ENCODE peak calls at places on chromosomes 13 and 19, in six cellular contexts. H is fibroblast of pulmonary artery, U is upper lobe of left lung, P is A549, I is fibroblast of the aortic adventitia, M is heart right ventricle. X is an unnamed sample.

GRCh38 chr13:31074750-31075149 is 87.0 kb downstream of the HSPH1 start:
- DNase-seq in P (no peak), M (no peak), U (no peak), I (no peak), H (no peak), X (no peak)

GRCh38 chr19:54928299-54928698 is 19.0 kb downstream of the NLRP7 start:
- DNase-seq in I (no peak), P (no peak), H (no peak), M (no peak), U (no peak), X (no peak)

GRCh38 chr13:70623260-70623659 is 515.0 kb upstream of the KLHL1 start:
- DNase-seq in I (no peak), M (no peak), H (peak), U (no peak), P (no peak), X (no peak)

GRCh38 chr19:13099073-13099999 is 3.3 kb downstream of the LYL1 start:
- DNase-seq in P (no peak), M (peak), U (peak), H (peak), I (no peak), X (peak)

GRCh38 chr19:38047048-38047435 is 140.0 kb downstream of the SIPA1L3 start:
- DNase-seq in M (no peak), U (no peak), H (peak), P (no peak), I (no peak), X (no peak)

GRCh38 chr13:106919638-106920037 is 351.7 kb upstream of the ARGLU1 start:
- DNase-seq in H (peak), M (peak), P (no peak), U (peak), I (no peak), X (no peak)

GRCh38 chr13:98798849-98799645 is 46.6 kb upstream of the SLC15A1 start:
- DNase-seq in U (no peak), M (no peak), H (peak), I (peak), P (no peak), X (no peak)

GRCh38 chr13:74246398-74246975 is 112.3 kb upstream of the KLF12 start:
- DNase-seq in M (no peak), U (no peak), H (peak), I (peak), P (no peak), X (no peak)

GRCh38 chr19:30353394-30353793 is 18.8 kb upstream of the ZNF536 start:
- DNase-seq in H (no peak), M (no peak), U (peak), P (no peak), I (no peak), X (no peak)

GRCh38 chr13:24894277-24894971 is 130.5 kb downstream of the RNF17 start:
- DNase-seq in P (no peak), H (no peak), M (no peak), U (no peak), I (no peak), X (no peak)

GRCh38 chr13:80342541-80343371 is 1.8 kb upstream of the SPRY2 start:
- DNase-seq in H (peak), U (peak), M (peak), P (no peak), I (peak), X (peak)

GRCh38 chr13:112721198-112722104 is 31.6 kb downstream of the ATP11A start:
- DNase-seq in P (no peak), M (no peak), I (no peak), U (no peak), H (no peak), X (no peak)

GRCh38 chr19:14563989-14564650 is 7.7 kb downstream of the NDUFB7 start:
- DNase-seq in H (no peak), M (peak), I (no peak), P (peak), U (no peak), X (no peak)

GRCh38 chr13:39326471-39326870 is 276.5 kb downstream of the LHFPL6 start:
- DNase-seq in H (peak), P (no peak), I (no peak), U (no peak), M (no peak), X (no peak)

GRCh38 chr19:43526884-43527859 is at the start of gene ETHE1:
- DNase-seq in M (peak), H (peak), I (peak), P (peak), U (peak), X (peak)

GRCh38 chr19:48330012-48330681 is 4.8 kb downstream of the EMP3 start:
- DNase-seq in I (no peak), H (no peak), U (peak), P (no peak), M (peak), X (peak)
- TF ChIP-seq CTCF in I (no peak), H (no peak), U (peak), P (no peak), M (no peak), X (no peak)

DNA sequence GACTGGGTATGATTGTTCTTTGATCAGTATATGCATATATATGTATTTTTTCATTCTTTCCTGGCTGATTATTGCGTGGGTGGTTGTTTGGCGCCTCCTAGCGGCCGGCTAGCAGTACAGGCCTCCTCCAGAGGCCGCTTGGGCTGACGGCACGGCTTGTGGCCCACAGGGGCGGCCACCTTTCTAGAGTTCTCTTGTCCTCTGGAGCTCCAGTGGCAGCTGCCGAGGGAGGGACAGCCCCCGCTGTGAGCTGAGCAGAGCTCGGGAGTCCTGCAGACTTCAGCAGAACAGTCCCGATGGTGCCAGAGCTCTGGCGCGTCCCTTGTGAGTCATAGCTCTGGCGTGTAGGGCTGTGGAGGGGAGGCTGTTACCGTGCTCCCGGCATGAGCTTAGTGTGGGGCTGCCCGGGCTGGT is 22.5 kb upstream of the ZNF429 start:
- DNase-seq in P (no peak), M (peak), U (peak), I (peak), H (peak), X (peak)
- TF ChIP-seq CTCF in P (no peak), M (peak), U (peak), I (peak), H (peak), X (peak)

GRCh38 chr13:51805313-51805712 is 1.4 kb upstream of the DHRS12 start:
- DNase-seq in I (no peak), U (no peak), M (no peak), P (no peak), H (no peak), X (no peak)

GRCh38 chr13:51803018-51803417 is 945 bp downstream of the DHRS12 start:
- DNase-seq in M (no peak), I (no peak), H (no peak), U (no peak), P (no peak), X (no peak)

GRCh38 chr13:51804295-51805172 is 571 bp upstream of the DHRS12 start:
- DNase-seq in I (no peak), U (no peak), H (no peak), P (no peak), M (no peak), X (no peak)

GRCh38 chr13:51802601-51803000 is 1.4 kb downstream of the DHRS12 start:
- DNase-seq in U (no peak), H (no peak), I (no peak), M (no peak), P (no peak), X (no peak)

DNA sequence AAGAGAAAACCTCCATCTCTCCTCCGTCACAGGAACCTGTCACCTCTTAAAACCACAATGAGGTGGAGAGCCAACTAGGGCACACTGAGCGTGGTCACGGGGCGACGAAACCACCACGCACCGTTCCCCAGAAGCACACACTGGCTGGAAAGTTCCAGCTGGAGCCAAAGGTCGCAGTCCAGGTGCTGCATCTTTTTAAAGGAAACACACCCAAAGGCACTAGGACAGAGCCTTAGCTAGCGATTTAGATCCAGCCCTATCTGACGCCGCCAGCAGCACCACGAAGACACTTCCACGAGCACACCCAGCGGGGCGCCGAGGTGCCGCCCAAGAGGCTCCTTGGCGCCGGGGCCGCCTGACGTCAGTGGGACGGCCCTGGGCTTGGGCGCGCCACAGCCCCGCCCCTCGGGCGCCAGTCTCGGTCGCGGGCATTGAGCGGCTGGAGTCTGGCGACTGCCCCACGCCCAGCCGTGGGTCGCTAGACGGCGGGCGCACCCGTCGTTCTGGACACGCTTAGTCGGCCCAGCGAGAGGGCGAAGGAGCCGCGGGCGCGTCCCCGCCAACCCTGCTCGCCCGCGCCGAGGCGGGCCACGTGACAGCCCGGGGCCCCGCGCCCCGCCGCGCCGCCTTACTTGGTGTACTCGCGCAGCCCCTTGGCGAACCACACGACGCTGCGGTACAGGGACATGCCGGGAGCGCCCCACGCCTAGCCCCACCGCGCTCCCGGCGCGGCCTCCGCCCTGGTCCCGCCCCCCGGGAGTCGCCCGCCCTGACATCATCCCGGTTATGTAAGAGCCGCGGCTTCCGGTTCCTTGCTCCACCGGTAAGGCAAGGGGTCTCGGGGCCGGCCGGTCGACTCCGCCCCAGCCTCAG is at the start of gene DHRS12:
- DNase-seq in P (peak), M (peak), U (peak), I (peak), H (peak), X (peak)
- TF ChIP-seq CTCF in P (no peak), M (no peak), U (peak), I (no peak), H (no peak), X (no peak)

DNA sequence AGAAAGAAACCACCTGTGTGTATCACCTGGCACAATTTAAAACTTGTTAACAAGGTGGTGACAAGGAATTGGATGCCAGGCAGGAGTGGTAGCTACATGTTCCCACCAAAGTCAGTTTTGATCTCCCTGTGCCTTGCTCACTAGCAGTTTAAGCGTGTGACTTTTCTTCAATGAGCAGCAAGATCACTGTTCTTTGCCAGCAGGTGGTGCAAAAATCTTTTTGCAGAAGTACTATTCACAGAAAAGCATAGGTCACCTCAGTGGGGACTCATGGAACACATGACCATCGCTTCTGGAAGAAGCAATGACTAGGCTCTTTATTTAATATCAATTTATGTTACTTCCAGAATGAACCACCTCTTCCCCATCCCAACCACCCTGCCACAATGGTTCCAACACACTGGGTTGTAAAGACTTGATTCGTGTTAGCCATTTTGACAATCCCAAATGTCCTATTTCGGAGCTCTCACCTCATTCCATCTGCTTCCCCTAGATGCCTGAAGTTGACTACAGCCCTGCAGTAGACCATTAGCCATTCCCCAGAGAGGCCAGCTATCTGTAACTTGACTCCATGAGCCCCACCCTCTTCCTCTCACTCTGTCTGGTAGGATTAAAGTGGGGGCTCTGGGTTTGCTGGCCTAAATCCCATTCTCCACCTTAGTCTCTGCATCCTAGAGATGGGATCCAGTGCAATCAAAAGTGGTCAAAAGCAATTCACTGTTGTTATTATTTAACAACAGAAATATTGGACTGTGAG is 59.1 kb upstream of the TNFRSF19 start:
- DNase-seq in U (no peak), H (peak), P (no peak), M (no peak), I (no peak), X (no peak)
- TF ChIP-seq CTCF in U (no peak), H (peak), P (peak), M (no peak), I (no peak), X (no peak)

DNA sequence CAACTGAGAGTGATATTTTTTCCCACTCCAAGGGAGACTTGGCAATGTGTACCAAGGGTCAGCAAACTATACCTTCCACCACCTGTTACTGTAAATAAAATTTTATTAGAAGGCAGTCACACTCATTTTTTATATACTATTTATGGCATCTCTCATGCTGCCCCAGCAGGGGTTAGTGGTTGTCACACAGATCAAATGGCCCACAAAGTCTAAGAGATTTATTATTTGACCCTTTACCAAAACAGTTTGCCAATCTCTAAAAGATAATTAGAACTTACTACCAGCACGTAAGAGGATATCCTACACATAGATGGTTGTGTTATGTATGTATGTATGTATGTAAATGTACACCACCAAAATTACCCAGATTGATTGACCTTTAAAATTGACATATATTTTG is 185.1 kb downstream of the PRR20E start:
- DNase-seq in M (no peak), P (no peak), I (no peak), H (no peak), U (no peak), X (no peak)
- TF ChIP-seq CTCF in M (no peak), P (no peak), I (no peak), H (no peak), U (no peak), X (no peak)

GRCh38 chr19:40695881-40696280 is 5.4 kb upstream of the NUMBL start:
- DNase-seq in H (no peak), M (no peak), U (no peak), I (no peak), P (no peak), X (no peak)
- TF ChIP-seq CTCF in H (no peak), M (no peak), U (no peak), I (no peak), P (no peak), X (no peak)

GRCh38 chr19:40714519-40715299 is 2.0 kb downstream of the COQ8B start:
- DNase-seq in I (peak), H (peak), P (peak), M (peak), U (peak), X (peak)
- TF ChIP-seq CTCF in I (peak), H (no peak), P (no peak), M (no peak), U (peak), X (no peak)

GRCh38 chr13:78816592-78816991 is 157.6 kb upstream of the OBI1 start:
- DNase-seq in P (no peak), M (no peak), I (no peak), U (no peak), H (no peak), X (no peak)
- TF ChIP-seq CTCF in P (no peak), M (no peak), I (no peak), U (no peak), H (no peak), X (no peak)

GRCh38 chr19:34241513-34242337 is 12.6 kb upstream of the GARRE1 start:
- DNase-seq in H (no peak), M (no peak), U (peak), I (no peak), P (peak), X (no peak)
- TF ChIP-seq CTCF in H (peak), M (no peak), U (peak), I (no peak), P (peak), X (no peak)

DNA sequence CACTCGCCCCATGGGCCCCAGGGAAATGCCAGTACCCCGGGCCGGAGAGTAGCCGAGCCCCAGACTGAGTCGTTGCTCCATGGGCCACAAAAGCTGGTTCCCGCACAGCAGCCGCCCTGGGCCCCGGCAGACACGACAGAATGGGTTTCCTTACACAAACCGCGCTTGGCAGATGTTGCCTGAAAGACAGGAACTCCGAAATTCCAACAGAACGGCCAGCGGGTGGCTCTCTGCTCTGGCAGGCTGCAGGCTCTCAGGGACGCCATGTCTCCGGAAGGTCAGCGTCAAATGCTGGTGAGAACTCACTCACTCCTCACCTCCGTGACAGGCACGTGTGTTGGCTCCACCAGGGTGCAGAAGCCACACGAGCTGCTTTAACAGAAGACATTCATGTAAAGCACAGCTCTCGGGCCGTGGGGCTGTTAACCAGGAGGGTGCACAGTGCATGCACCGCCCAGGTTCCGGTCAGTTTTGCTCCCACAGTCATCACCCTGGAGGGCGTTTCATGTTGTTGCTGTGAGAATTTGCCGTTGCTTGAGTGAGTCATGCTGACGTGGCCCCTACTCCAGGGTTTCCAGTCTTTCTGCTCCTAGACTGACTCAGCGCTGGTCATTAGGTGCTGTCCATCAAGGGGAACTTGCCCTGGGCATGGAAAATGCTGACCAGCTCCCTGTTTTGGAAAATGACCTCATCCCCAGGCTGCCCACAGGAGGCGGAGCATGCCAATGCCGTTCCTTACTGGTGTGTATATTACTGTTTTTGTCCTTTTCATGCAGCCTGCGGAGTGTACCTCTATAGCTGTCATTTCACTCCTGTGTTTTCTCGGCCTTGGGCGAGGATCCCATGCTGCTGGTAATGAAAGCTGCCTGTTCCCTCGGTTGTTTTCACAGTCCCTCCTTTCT is 44.8 kb downstream of the ANKRD10 start:
- DNase-seq in U (peak), P (peak), H (peak), M (peak), I (peak), X (no peak)
- TF ChIP-seq CTCF in U (peak), P (no peak), H (no peak), M (no peak), I (peak), X (no peak)